ENCODE peak calls at places on chromosomes 1 and 21, in five cellular contexts. N is neural progenitor cell, P is IMR-90, E is fibroblast of lung, T is GM23248. S is an unnamed sample.

GRCh38 chr21:46052703-46053651 is 44.9 kb upstream of the COL6A2 start:
- DNase-seq in T (peak; percentile 98), E (peak; percentile 46), N (no peak), P (peak; percentile 95), S (no peak)

GRCh38 chr21:44865561-44866280 is 7.8 kb downstream of the PTTG1IP start:
- DNase-seq in E (no peak), P (no peak), N (no peak), T (no peak), S (no peak)

GRCh38 chr1:75172556-75172955 is 38.4 kb downstream of the LHX8 start:
- DNase-seq in N (no peak), E (no peak), T (peak; percentile 7), P (no peak), S (no peak)

GRCh38 chr21:44994016-44994365 is 54.2 kb downstream of the SLX9 start:
- DNase-seq in N (no peak), P (no peak), E (no peak), T (no peak), S (no peak)

GRCh38 chr21:34020005-34020847 is 53.2 kb upstream of the MRPS6 start:
- DNase-seq in T (no peak), P (no peak), N (no peak), E (peak; percentile 34), S (no peak)

GRCh38 chr21:26043891-26044290 is 126.7 kb downstream of the APP start:
- DNase-seq in T (no peak), E (no peak), P (no peak), N (no peak), S (no peak)

GRCh38 chr1:220789532-220790147 is 2.9 kb downstream of the MTARC1 start:
- DNase-seq in N (no peak), T (no peak), P (no peak), E (peak; percentile 50), S (no peak)

GRCh38 chr1:243818978-243819377 is 31.1 kb downstream of the AKT3 start:
- DNase-seq in P (no peak), T (no peak), E (no peak), N (peak; percentile 5), S (no peak)

GRCh38 chr1:176469450-176469985 is 6.5 kb downstream of the PAPPA2 start:
- DNase-seq in N (no peak), T (peak; percentile 54), E (no peak), P (peak; percentile 7), S (no peak)

GRCh38 chr1:205610036-205610435 is 21.8 kb downstream of the ELK4 start:
- DNase-seq in E (peak; percentile 81), P (peak; percentile 72), N (no peak), T (peak; percentile 46), S (no peak)

GRCh38 chr1:246587606-246588005 is 21.4 kb downstream of the CNST start:
- DNase-seq in N (no peak), T (peak; percentile 81), P (peak; percentile 72), E (peak; percentile 80), S (no peak)

GRCh38 chr21:25638634-25639166 is 358 bp upstream of the JAM2 start:
- DNase-seq in N (no peak), P (peak; percentile 27), E (peak; percentile 55), T (peak; percentile 43), S (peak; percentile 12)

GRCh38 chr1:85224734-85225623 is 24.2 kb upstream of the SYDE2 start:
- DNase-seq in T (no peak), P (peak; percentile 48), N (peak; percentile 60), E (peak; percentile 54), S (no peak)

GRCh38 chr1:109714661-109715372 is 2.8 kb downstream of the GSTM5 start:
- DNase-seq in E (no peak), T (no peak), P (no peak), N (no peak), S (no peak)

GRCh38 chr1:20884513-20884912 is 97.4 kb upstream of the HP1BP3 start:
- DNase-seq in N (no peak), P (no peak), T (no peak), E (peak; percentile 42), S (no peak)

GRCh38 chr21:42547906-42548365 is 34.3 kb downstream of the SLC37A1 start:
- DNase-seq in E (no peak), P (no peak), T (no peak), N (no peak), S (no peak)

GRCh38 chr1:47179988-47180563 is 9.8 kb downstream of the PDZK1IP1 start:
- DNase-seq in T (no peak), E (no peak), P (no peak), N (no peak), S (no peak)

GRCh38 chr1:5965586-5966131 is 26.6 kb downstream of the NPHP4 start:
- DNase-seq in N (no peak), T (no peak), E (no peak), P (no peak), S (no peak)

GRCh38 chr1:99004270-99005141 is at the start of gene PLPPR5:
- DNase-seq in T (peak; percentile 68), P (peak; percentile 19), N (peak; percentile 83), E (peak; percentile 18), S (peak; percentile 23)

DNA sequence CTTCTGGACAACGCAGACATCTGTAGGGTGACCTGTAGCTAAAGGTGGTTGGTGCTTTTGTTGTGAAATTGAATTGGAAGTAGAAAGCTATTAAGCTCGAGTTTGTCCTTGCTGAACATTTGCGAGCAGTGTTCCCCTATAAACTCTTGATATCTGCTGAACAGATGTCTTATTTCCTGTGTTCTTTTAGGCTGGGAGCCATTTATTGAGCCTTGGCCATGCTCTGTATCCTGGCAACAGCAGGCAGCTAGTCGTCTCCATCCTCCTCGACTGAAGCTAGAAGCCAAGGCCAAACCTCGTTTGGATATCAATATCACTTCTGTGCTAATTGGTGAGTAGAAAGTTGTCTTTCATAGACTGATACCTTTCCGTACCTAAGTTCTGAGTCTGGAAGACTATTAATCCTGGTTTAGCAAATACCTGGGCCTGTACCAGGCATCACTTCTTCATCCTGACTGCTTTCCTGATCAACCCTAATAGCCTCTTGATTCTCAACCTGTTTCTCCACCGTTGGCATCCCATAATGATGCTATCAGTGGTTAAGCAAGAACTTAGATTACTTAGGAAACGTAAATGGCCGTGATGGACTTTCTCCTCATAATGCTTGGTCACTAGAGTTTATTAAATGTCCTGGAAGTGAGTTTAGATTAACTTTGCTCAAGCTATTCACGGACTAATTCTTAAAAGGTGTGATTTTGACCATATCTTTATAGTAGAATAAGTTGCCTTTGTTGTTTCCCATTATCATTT is 103.4 kb downstream of the VPS13D start:
- DNase-seq in N (no peak), E (no peak), P (no peak), T (no peak), S (no peak)
- H2AFZ ChIP-seq in N (no peak overlapping the region), E (no peak overlapping the region), P (no peak overlapping the region), T (no peak overlapping the region), S (no peak overlapping the region)

GRCh38 chr1:26730695-26731094 is 34.9 kb downstream of the ARID1A start:
- DNase-seq in E (peak; percentile 34), P (peak; percentile 90), N (no peak), T (peak; percentile 36), S (no peak)

GRCh38 chr1:26726784-26727183 is 31.0 kb downstream of the ARID1A start:
- DNase-seq in N (no peak), P (no peak), E (no peak), T (no peak), S (no peak)

GRCh38 chr1:26731233-26731902 is 35.6 kb downstream of the ARID1A start:
- DNase-seq in N (no peak), P (no peak), T (no peak), E (no peak), S (no peak)

GRCh38 chr1:26729633-26730032 is 33.8 kb downstream of the ARID1A start:
- DNase-seq in T (no peak), N (no peak), E (no peak), P (no peak), S (no peak)

DNA sequence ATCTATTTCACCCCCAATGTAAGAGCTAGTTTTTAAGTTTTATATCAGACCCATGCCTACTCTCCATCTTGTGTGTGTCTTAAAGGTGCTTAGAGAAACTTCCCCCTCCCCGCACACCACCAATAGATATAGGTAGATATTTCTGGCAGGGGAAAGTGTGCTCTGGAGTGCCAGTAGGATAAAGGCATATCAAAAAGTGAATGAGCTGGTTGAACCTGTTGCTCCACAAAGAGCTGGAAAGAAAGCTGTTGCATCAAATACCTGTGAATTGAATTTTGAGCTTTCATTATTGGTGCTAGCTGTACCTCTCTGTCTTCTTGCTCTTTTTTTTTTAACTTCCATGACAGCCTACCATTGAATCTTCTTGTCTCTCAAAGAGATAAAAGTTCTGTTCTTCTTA is 32.8 kb downstream of the ARID1A start:
- DNase-seq in E (no peak), N (no peak), P (no peak), T (no peak), S (no peak)
- H3K36me3 ChIP-seq in E (peaks cover 14% of the 10 kb centered on the region), N (peaks cover 30% of the 10 kb centered on the region), P (peaks cover 25% of the 10 kb centered on the region), T (peaks cover 29% of the 10 kb centered on the region), S (peaks cover 76% of the 10 kb centered on the region)

GRCh38 chr1:221841291-221841982 is 99.5 kb upstream of the DUSP10 start:
- DNase-seq in T (peak; percentile 78), P (no peak), E (no peak), N (no peak), S (no peak)
- H3K4me1 ChIP-seq in T (peaks cover 28% of the 10 kb centered on the region), P (peaks cover 20% of the 10 kb centered on the region), E (peaks cover 7% of the 10 kb centered on the region), N (no peaks in the 10 kb centered on the region), S (no peaks in the 10 kb centered on the region)

GRCh38 chr1:65267291-65268087 is 41.9 kb upstream of the DNAJC6 start:
- DNase-seq in P (no peak), E (no peak), N (no peak), T (no peak), S (no peak)

GRCh38 chr1:65263286-65263685 is 46.1 kb upstream of the DNAJC6 start:
- DNase-seq in E (no peak), T (no peak), N (no peak), P (no peak), S (no peak)

GRCh38 chr1:65266501-65266900 is 42.8 kb upstream of the DNAJC6 start:
- DNase-seq in T (no peak), E (no peak), P (no peak), N (no peak), S (no peak)

GRCh38 chr1:65264197-65264929 is 45.0 kb upstream of the DNAJC6 start:
- DNase-seq in T (peak; percentile 79), P (peak; percentile 37), E (peak; percentile 54), N (peak; percentile 74), S (no peak)

DNA sequence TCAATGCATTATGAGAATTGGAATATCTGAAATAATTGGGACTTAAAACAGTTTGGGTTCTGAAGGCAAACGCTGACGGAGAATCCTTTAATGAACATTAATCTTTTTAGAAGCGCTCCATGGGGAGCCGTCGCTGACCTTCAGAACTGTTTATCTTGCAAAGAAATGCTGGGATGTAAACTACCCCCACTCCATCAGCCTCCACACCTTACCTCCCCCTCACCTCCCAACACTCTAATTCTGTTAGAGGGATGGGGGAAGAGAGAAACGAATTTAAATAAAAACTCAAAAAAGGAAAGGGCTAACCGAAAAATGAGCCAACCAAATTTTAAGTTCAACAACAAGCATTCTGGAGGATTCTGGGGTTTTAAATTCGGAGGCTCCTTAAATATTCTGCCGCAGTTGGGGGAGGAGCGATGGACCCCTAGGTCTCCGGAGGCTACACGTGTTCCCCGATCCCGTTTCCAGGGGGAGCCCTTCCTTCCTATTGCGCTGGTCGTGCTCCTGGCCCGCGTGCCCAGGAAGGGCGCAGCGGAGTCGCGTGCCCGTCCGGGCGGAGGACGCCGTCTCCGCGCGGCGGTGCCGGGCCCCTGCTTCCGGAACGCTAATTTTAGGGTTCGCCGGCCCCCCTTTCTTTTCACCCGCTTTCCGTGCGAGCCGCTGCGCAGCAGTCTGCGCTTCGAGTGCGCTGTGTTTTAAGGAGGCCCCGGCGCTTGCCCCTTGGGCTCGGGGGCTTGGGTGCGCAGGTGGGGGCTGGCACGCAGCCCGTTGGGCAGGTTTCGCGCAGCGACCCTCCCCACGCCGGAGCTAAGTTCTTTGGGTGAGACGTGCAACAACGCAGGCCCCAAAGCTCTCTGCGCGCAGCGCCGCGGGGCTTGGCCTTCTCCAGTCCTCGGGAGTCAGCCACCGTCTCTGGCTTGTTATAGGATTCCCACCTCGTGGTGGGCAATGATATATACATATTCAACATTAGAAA is 43.8 kb upstream of the DNAJC6 start:
- DNase-seq in N (peak; percentile 89), P (no peak), T (peak; percentile 80), E (peak; percentile 34), S (no peak)
- H2AFZ ChIP-seq in N (peak overlapping the region; percentile 99), P (peak overlapping the region; percentile 78), T (peak overlapping the region; percentile 92), E (peak overlapping the region; percentile 36), S (peak overlapping the region; percentile 98)

S was measured in neuronal stem cell.